ENCODE peak calls at places on chromosomes 4 and X, in five cellular contexts. U, G, B, P and H are unnamed samples.

GRCh38 chr4:44760142-44760898 is 34.0 kb upstream of the GNPDA2 start:
- DNase-seq in G (peak), P (peak), B (no peak), U (peak), H (peak)

GRCh38 chr4:88059781-88060180 is 52.3 kb downstream of the PKD2 start:
- DNase-seq in B (no peak), G (no peak), U (no peak), P (no peak), H (no peak)

GRCh38 chr4:17736484-17736883 is 44.9 kb downstream of the FAM184B start:
- DNase-seq in U (no peak), B (no peak), P (no peak), G (no peak), H (no peak)

GRCh38 chr4:43846111-43846587 is 602.5 kb downstream of the KCTD8 start:
- DNase-seq in P (no peak), B (no peak), U (no peak), G (no peak), H (no peak)

GRCh38 chrX:3006500-3006899 is at the start of gene ARSH:
- DNase-seq in P (no peak), U (no peak), G (no peak), B (no peak), H (peak)

GRCh38 chr4:182549386-182549785 is 306.2 kb downstream of the TENM3 start:
- DNase-seq in P (no peak), B (no peak), G (no peak), U (no peak), H (no peak)

GRCh38 chr4:74400395-74400794 is 35.5 kb downstream of the EREG start:
- DNase-seq in B (no peak), G (no peak), U (no peak), P (peak), H (no peak)

GRCh38 chr4:3643518-3644433 is 111.6 kb upstream of the LRPAP1 start:
- DNase-seq in G (no peak), P (no peak), U (no peak), B (no peak), H (no peak)

GRCh38 chr4:21885770-21886169 is 62.8 kb downstream of the KCNIP4 start:
- DNase-seq in P (no peak), G (no peak), U (no peak), B (no peak), H (no peak)

GRCh38 chrX:39873111-39873510 is 224.6 kb downstream of the BCOR start:
- DNase-seq in U (no peak), B (no peak), G (no peak), P (no peak), H (no peak)

GRCh38 chr4:83768146-83768545 is 232.2 kb downstream of the GPAT3 start:
- DNase-seq in G (no peak), P (no peak), U (no peak), B (no peak), H (no peak)

GRCh38 chrX:151801980-151802379 is 67.4 kb downstream of the CNGA2 start:
- DNase-seq in G (no peak), P (peak), B (no peak), U (no peak), H (no peak)

GRCh38 chr4:159070742-159071141 is 32.1 kb upstream of the RAPGEF2 start:
- DNase-seq in P (peak), U (peak), B (no peak), G (peak), H (no peak)

GRCh38 chrX:56733459-56734046 is 4.5 kb downstream of the NBDY start:
- DNase-seq in P (peak), G (peak), U (no peak), B (peak), H (peak)

GRCh38 chr4:74667944-74668343 is 126.4 kb downstream of the BTC start:
- DNase-seq in U (no peak), B (no peak), P (no peak), G (no peak), H (no peak)